ENCODE peak calls at places on chromosomes 12 and 14, in five cellular contexts. One of them, this sample, is unnamed.

GRCh38 chr14:75042040-75042439 is 9.2 kb downstream of the MLH3 start:
- DNase-seq in heart right ventricle: no peak
- DNase-seq in thoracic aorta: no peak
- DNase-seq in WERI-Rb-1: no peak
- DNase-seq in body of pancreas: peak; percentile 16
- DNase-seq in this sample: peak; percentile 68

GRCh38 chr12:92143280-92143679 is 2.4 kb downstream of the BTG1 start:
- DNase-seq in body of pancreas: no peak
- DNase-seq in heart right ventricle: no peak
- DNase-seq in WERI-Rb-1: no peak
- DNase-seq in thoracic aorta: no peak
- DNase-seq in this sample: no peak

GRCh38 chr12:68118096-68118755 is 41.3 kb downstream of the IFNG start:
- DNase-seq in body of pancreas: no peak
- DNase-seq in thoracic aorta: no peak
- DNase-seq in heart right ventricle: no peak
- DNase-seq in WERI-Rb-1: no peak
- DNase-seq in this sample: no peak

GRCh38 chr14:105167303-105168092 is 1.1 kb downstream of the JAG2 start:
- DNase-seq in thoracic aorta: no peak
- DNase-seq in WERI-Rb-1: peak; percentile 57
- DNase-seq in body of pancreas: peak; percentile 44
- DNase-seq in heart right ventricle: no peak
- DNase-seq in this sample: peak; percentile 83

GRCh38 chr14:100297320-100298300 is 8.6 kb downstream of the SLC25A29 start:
- DNase-seq in thoracic aorta: peak; percentile 50
- DNase-seq in heart right ventricle: peak; percentile 80
- DNase-seq in body of pancreas: peak; percentile 72
- DNase-seq in WERI-Rb-1: no peak
- DNase-seq in this sample: peak; percentile 30

GRCh38 chr14:103019827-103020226 is 37.5 kb downstream of the CDC42BPB start:
- DNase-seq in thoracic aorta: no peak
- DNase-seq in heart right ventricle: no peak
- DNase-seq in WERI-Rb-1: no peak
- DNase-seq in body of pancreas: no peak
- DNase-seq in this sample: no peak

GRCh38 chr12:68158427-68158826 is 1.1 kb downstream of the IFNG start:
- DNase-seq in heart right ventricle: no peak
- DNase-seq in thoracic aorta: no peak
- DNase-seq in WERI-Rb-1: no peak
- DNase-seq in body of pancreas: no peak
- DNase-seq in this sample: no peak

GRCh38 chr12:22653075-22653474 is 28.1 kb downstream of the ETNK1 start:
- DNase-seq in thoracic aorta: no peak
- DNase-seq in WERI-Rb-1: no peak
- DNase-seq in heart right ventricle: no peak
- DNase-seq in body of pancreas: no peak
- DNase-seq in this sample: no peak

GRCh38 chr14:74551903-74552371 is 58.4 kb downstream of the ISCA2 start:
- DNase-seq in WERI-Rb-1: no peak
- DNase-seq in thoracic aorta: no peak
- DNase-seq in body of pancreas: peak; percentile 43
- DNase-seq in heart right ventricle: peak; percentile 51
- DNase-seq in this sample: no peak

GRCh38 chr12:47707355-47707754 is 1.5 kb upstream of the RPAP3 start:
- DNase-seq in thoracic aorta: no peak
- DNase-seq in body of pancreas: no peak
- DNase-seq in WERI-Rb-1: no peak
- DNase-seq in heart right ventricle: no peak
- DNase-seq in this sample: no peak

GRCh38 chr14:39083127-39083526 is 19.9 kb downstream of the SEC23A start:
- DNase-seq in thoracic aorta: no peak
- DNase-seq in body of pancreas: no peak
- DNase-seq in WERI-Rb-1: no peak
- DNase-seq in heart right ventricle: no peak
- DNase-seq in this sample: no peak

GRCh38 chr12:113461666-113462065 is 10.0 kb downstream of the LHX5 start:
- DNase-seq in thoracic aorta: no peak
- DNase-seq in WERI-Rb-1: peak; percentile 41
- DNase-seq in body of pancreas: no peak
- DNase-seq in heart right ventricle: no peak
- DNase-seq in this sample: peak; percentile 68

GRCh38 chr12:106096376-106096775 is 42.4 kb downstream of the NUAK1 start:
- DNase-seq in heart right ventricle: no peak
- DNase-seq in body of pancreas: peak; percentile 21
- DNase-seq in WERI-Rb-1: no peak
- DNase-seq in thoracic aorta: peak; percentile 31
- DNase-seq in this sample: no peak

GRCh38 chr12:120453060-120453761 is 7.0 kb downstream of the GATC start:
- DNase-seq in heart right ventricle: no peak
- DNase-seq in WERI-Rb-1: no peak
- DNase-seq in thoracic aorta: no peak
- DNase-seq in body of pancreas: peak; percentile 56
- DNase-seq in this sample: no peak

GRCh38 chr14:49853572-49854375 is 1.2 kb upstream of the NEMF start:
- DNase-seq in WERI-Rb-1: peak; percentile 84
- DNase-seq in body of pancreas: peak; percentile 82
- DNase-seq in thoracic aorta: peak; percentile 30
- DNase-seq in heart right ventricle: peak; percentile 72
- DNase-seq in this sample: peak; percentile 69

GRCh38 chr12:117152793-117153775 is 37.2 kb downstream of the FBXO21 start:
- DNase-seq in body of pancreas: no peak
- DNase-seq in thoracic aorta: no peak
- DNase-seq in heart right ventricle: peak; percentile 43
- DNase-seq in WERI-Rb-1: no peak
- DNase-seq in this sample: no peak

GRCh38 chr14:51884086-51884927 is 23.9 kb downstream of the GNG2 start:
- DNase-seq in thoracic aorta: no peak
- DNase-seq in heart right ventricle: peak; percentile 22
- DNase-seq in WERI-Rb-1: no peak
- DNase-seq in body of pancreas: no peak
- DNase-seq in this sample: peak; percentile 37

GRCh38 chr12:97512696-97513095 is 50.1 kb downstream of the RMST start:
- DNase-seq in body of pancreas: no peak
- DNase-seq in thoracic aorta: no peak
- DNase-seq in heart right ventricle: no peak
- DNase-seq in WERI-Rb-1: no peak
- DNase-seq in this sample: no peak

GRCh38 chr14:92914087-92914656 is 8.8 kb upstream of the CHGA start:
- DNase-seq in heart right ventricle: peak; percentile 18
- DNase-seq in WERI-Rb-1: no peak
- DNase-seq in thoracic aorta: no peak
- DNase-seq in body of pancreas: peak; percentile 57
- DNase-seq in this sample: no peak

GRCh38 chr14:92846162-92846897 is 52.2 kb downstream of the GOLGA5 start:
- DNase-seq in body of pancreas: peak; percentile 43
- DNase-seq in heart right ventricle: no peak
- DNase-seq in WERI-Rb-1: no peak
- DNase-seq in thoracic aorta: no peak
- DNase-seq in this sample: no peak

GRCh38 chr14:51242545-51243490 is 2.8 kb downstream of the TMX1 start:
- DNase-seq in WERI-Rb-1: no peak
- DNase-seq in heart right ventricle: no peak
- DNase-seq in body of pancreas: no peak
- DNase-seq in thoracic aorta: no peak
- DNase-seq in this sample: no peak

GRCh38 chr12:50572275-50572674 is 67.5 kb downstream of the DIP2B start:
- DNase-seq in WERI-Rb-1: no peak
- DNase-seq in body of pancreas: no peak
- DNase-seq in thoracic aorta: no peak
- DNase-seq in heart right ventricle: no peak
- DNase-seq in this sample: peak; percentile 33

GRCh38 chr12:54749191-54749818 is 101.1 kb upstream of the DCD start:
- DNase-seq in WERI-Rb-1: peak; percentile 13
- DNase-seq in thoracic aorta: no peak
- DNase-seq in body of pancreas: peak; percentile 14
- DNase-seq in heart right ventricle: peak; percentile 25
- DNase-seq in this sample: peak; percentile 23

GRCh38 chr14:45199246-45199645 is 53.8 kb downstream of the MIS18BP1 start:
- DNase-seq in heart right ventricle: no peak
- DNase-seq in WERI-Rb-1: no peak
- DNase-seq in body of pancreas: no peak
- DNase-seq in thoracic aorta: no peak
- DNase-seq in this sample: no peak

GRCh38 chr14:85578925-85579324 is 49.0 kb downstream of the FLRT2 start:
- DNase-seq in WERI-Rb-1: no peak
- DNase-seq in body of pancreas: no peak
- DNase-seq in heart right ventricle: no peak
- DNase-seq in thoracic aorta: no peak
- DNase-seq in this sample: no peak

GRCh38 chr14:39603942-39604341 is 171.7 kb upstream of the FBXO33 start:
- DNase-seq in thoracic aorta: no peak
- DNase-seq in heart right ventricle: no peak
- DNase-seq in WERI-Rb-1: no peak
- DNase-seq in body of pancreas: no peak
- DNase-seq in this sample: no peak

GRCh38 chr14:92494512-92494911 is 19.1 kb upstream of the RIN3 start:
- DNase-seq in thoracic aorta: no peak
- DNase-seq in heart right ventricle: no peak
- DNase-seq in body of pancreas: no peak
- DNase-seq in WERI-Rb-1: no peak
- DNase-seq in this sample: no peak

GRCh38 chr12:104309446-104309993 is 6.0 kb downstream of the EID3 start:
- DNase-seq in heart right ventricle: no peak
- DNase-seq in WERI-Rb-1: no peak
- DNase-seq in thoracic aorta: no peak
- DNase-seq in body of pancreas: no peak
- DNase-seq in this sample: no peak

GRCh38 chr12:16606201-16606849 is 363 bp upstream of the LMO3 start:
- DNase-seq in heart right ventricle: no peak
- DNase-seq in thoracic aorta: no peak
- DNase-seq in WERI-Rb-1: peak; percentile 76
- DNase-seq in body of pancreas: peak; percentile 68
- DNase-seq in this sample: peak; percentile 29

GRCh38 chr12:25107920-25108319 is 87.0 kb downstream of the DNAI7 start:
- DNase-seq in heart right ventricle: no peak
- DNase-seq in body of pancreas: no peak
- DNase-seq in WERI-Rb-1: no peak
- DNase-seq in thoracic aorta: no peak
- DNase-seq in this sample: no peak

GRCh38 chr12:25106818-25107217 is 88.1 kb downstream of the DNAI7 start:
- DNase-seq in thoracic aorta: no peak
- DNase-seq in body of pancreas: no peak
- DNase-seq in WERI-Rb-1: no peak
- DNase-seq in heart right ventricle: no peak
- DNase-seq in this sample: no peak

GRCh38 chr12:25115677-25116076 is 79.3 kb downstream of the DNAI7 start:
- DNase-seq in body of pancreas: no peak
- DNase-seq in heart right ventricle: no peak
- DNase-seq in thoracic aorta: no peak
- DNase-seq in WERI-Rb-1: no peak
- DNase-seq in this sample: no peak

DNA sequence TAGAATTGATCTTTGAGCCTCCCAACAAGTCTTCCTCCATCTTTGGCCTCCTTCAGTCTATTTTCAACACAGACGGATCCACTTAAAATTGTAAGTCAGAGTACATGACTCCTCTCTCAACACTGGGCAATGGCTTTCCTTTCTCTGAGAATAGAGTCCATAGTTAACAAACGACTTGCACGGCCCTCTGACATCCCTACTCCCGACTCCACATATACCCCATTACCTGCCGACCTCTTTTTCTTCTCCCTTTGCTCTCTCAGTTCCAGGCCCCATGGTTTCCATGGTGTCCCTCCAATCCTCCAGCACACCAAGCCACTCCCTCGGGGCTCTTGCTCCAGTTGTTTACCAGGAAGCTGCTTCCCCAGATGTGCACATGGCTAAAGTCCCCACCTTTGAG is 84.7 kb downstream of the DNAI7 start:
- DNase-seq in heart right ventricle: no peak
- DNase-seq in body of pancreas: no peak
- DNase-seq in thoracic aorta: no peak
- DNase-seq in WERI-Rb-1: no peak
- DNase-seq in this sample: no peak
- H3K27me3 ChIP-seq in heart right ventricle: no peaks in the 10 kb centered on the region
- H3K27me3 ChIP-seq in body of pancreas: no peaks in the 10 kb centered on the region
- H3K27me3 ChIP-seq in thoracic aorta: no peaks in the 10 kb centered on the region
- H3K27me3 ChIP-seq in WERI-Rb-1: no peaks in the 10 kb centered on the region
- H3K27me3 ChIP-seq in this sample: no peaks in the 10 kb centered on the region

GRCh38 chr14:28758253-28758915 is 8.2 kb upstream of the FOXG1 start:
- DNase-seq in thoracic aorta: no peak
- DNase-seq in heart right ventricle: no peak
- DNase-seq in body of pancreas: no peak
- DNase-seq in WERI-Rb-1: no peak
- DNase-seq in this sample: no peak
- H3K27me3 ChIP-seq in thoracic aorta: peaks cover 29% of the 10 kb centered on the region
- H3K27me3 ChIP-seq in heart right ventricle: peaks cover 95% of the 10 kb centered on the region
- H3K27me3 ChIP-seq in body of pancreas: no peaks in the 10 kb centered on the region
- H3K27me3 ChIP-seq in WERI-Rb-1: no peaks in the 10 kb centered on the region
- H3K27me3 ChIP-seq in this sample: peaks cover 87% of the 10 kb centered on the region

GRCh38 chr14:76381817-76382494 is 6.0 kb downstream of the ESRRB start:
- DNase-seq in thoracic aorta: no peak
- DNase-seq in heart right ventricle: no peak
- DNase-seq in body of pancreas: no peak
- DNase-seq in WERI-Rb-1: no peak
- DNase-seq in this sample: no peak
- H3K27me3 ChIP-seq in thoracic aorta: peaks cover 6% of the 10 kb centered on the region
- H3K27me3 ChIP-seq in heart right ventricle: peaks cover 30% of the 10 kb centered on the region
- H3K27me3 ChIP-seq in body of pancreas: no peaks in the 10 kb centered on the region
- H3K27me3 ChIP-seq in WERI-Rb-1: peaks cover 13% of the 10 kb centered on the region
- H3K27me3 ChIP-seq in this sample: peaks cover 97% of the 10 kb centered on the region

DNA sequence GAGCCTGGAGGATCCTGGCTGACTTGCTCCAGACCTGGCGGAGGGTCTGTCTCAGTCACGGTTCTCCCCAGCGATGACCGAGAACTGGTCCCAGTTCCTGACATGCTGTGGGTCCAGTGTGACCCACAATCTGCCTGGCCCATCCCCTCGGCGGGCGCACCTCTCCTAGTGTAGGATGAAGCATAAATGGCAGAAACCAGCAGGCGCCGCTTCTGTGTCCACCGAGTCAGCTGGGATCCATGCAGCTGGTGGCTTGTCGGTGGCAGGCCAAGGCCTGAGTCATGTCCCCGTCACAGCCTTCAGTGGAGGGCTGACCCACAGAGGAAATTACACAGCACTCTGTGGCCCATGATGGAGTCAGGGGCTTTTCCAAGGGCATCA is 38.5 kb downstream of the NFKBIA start:
- DNase-seq in body of pancreas: no peak
- DNase-seq in thoracic aorta: no peak
- DNase-seq in WERI-Rb-1: no peak
- DNase-seq in heart right ventricle: no peak
- DNase-seq in this sample: no peak
- H3K27me3 ChIP-seq in body of pancreas: no peaks in the 10 kb centered on the region
- H3K27me3 ChIP-seq in thoracic aorta: no peaks in the 10 kb centered on the region
- H3K27me3 ChIP-seq in WERI-Rb-1: no peaks in the 10 kb centered on the region
- H3K27me3 ChIP-seq in heart right ventricle: no peaks in the 10 kb centered on the region
- H3K27me3 ChIP-seq in this sample: no peaks in the 10 kb centered on the region

This sample was measured in SK-N-SH.